ENCODE peak calls at places on chromosomes 11 and 22, in five cellular contexts. P, T, F, I and S are unnamed samples.

GRCh38 chr11:16000065-16000464 is 356.3 kb downstream of the SOX6 start:
- DNase-seq in I (no peak), T (peak; percentile 85), F (peak; percentile 51), P (no peak), S (peak; percentile 85)

GRCh38 chr11:90208857-90209256 is 14.0 kb downstream of the CHORDC1 start:
- DNase-seq in I (no peak), T (no peak), F (no peak), P (no peak), S (no peak)

GRCh38 chr11:6603287-6604080 is at the start of the genes ILK and RRP8:
- DNase-seq in T (peak; percentile 93), I (peak; percentile 96), P (peak; percentile 96), F (peak; percentile 90), S (peak; percentile 86)

GRCh38 chr11:9210922-9211320 is 54.2 kb downstream of the DENND5A start:
- DNase-seq in I (no peak), T (no peak), F (peak; percentile 89), P (no peak), S (peak; percentile 14)

GRCh38 chr11:3709977-3710376 is 38.8 kb upstream of the CHRNA10 start:
- DNase-seq in I (no peak), T (peak; percentile 23), F (peak; percentile 3), P (no peak), S (peak; percentile 55)

GRCh38 chr11:88292156-88292844 is 45.2 kb downstream of the CTSC start:
- DNase-seq in I (no peak), P (no peak), T (peak; percentile 61), F (peak; percentile 35), S (peak; percentile 51)

GRCh38 chr11:10524471-10524870 is 16.5 kb downstream of the RNF141 start:
- DNase-seq in I (no peak), P (no peak), F (no peak), T (peak; percentile 10), S (no peak)

GRCh38 chr11:28835790-28836189 is 727.6 kb downstream of the METTL15 start:
- DNase-seq in P (no peak), F (peak; percentile 51), T (peak; percentile 61), I (no peak), S (peak; percentile 49)

GRCh38 chr11:122642472-122642922 is 13.0 kb upstream of the UBASH3B start:
- DNase-seq in T (peak; percentile 76), F (peak; percentile 80), I (no peak), P (no peak), S (peak; percentile 82)

GRCh38 chr11:293293-293851 is 4.4 kb downstream of the PGGHG start:
- DNase-seq in I (peak; percentile 30), T (no peak), P (peak; percentile 60), F (no peak), S (no peak)

GRCh38 chr11:614583-615452 is 932 bp downstream of the IRF7 start:
- DNase-seq in P (peak; percentile 77), F (peak; percentile 24), I (peak; percentile 85), T (no peak), S (peak; percentile 17)

GRCh38 chr11:2287102-2287501 is 14.6 kb downstream of the C11orf21 start:
- DNase-seq in P (no peak), F (no peak), I (peak; percentile 32), T (no peak), S (no peak)

GRCh38 chr22:37843746-37844089 is 416 bp downstream of the ANKRD54 start:
- DNase-seq in T (no peak), I (peak; percentile 78), P (no peak), F (no peak), S (no peak)

GRCh38 chr22:49052023-49052538 is 775.6 kb downstream of the BRD1 start:
- DNase-seq in T (no peak), F (no peak), P (peak; percentile 58), I (no peak), S (no peak)
- H3K4me3 ChIP-seq in T (no peak overlapping the region), F (no peak overlapping the region), P (peak overlapping the region; percentile 21), I (peak overlapping the region; percentile 54), S (no peak overlapping the region)

GRCh38 chr22:36286096-36286957 is 33.4 kb downstream of the APOL1 start:
- DNase-seq in T (peak; percentile 83), F (peak; percentile 51), P (peak; percentile 87), I (peak; percentile 90), S (peak; percentile 81)
- TF ChIP-seq CTCF in T (peak; percentile 94), F (peak; percentile 85), P (peak; percentile 94), I (peak; percentile 87), S (peak; percentile 91)

GRCh38 chr22:45324186-45324775 is 14.5 kb downstream of the FAM118A start:
- DNase-seq in T (no peak), P (no peak), I (no peak), F (peak; percentile 19), S (no peak)

GRCh38 chr22:45322873-45323525 is 13.3 kb downstream of the FAM118A start:
- DNase-seq in T (no peak), I (no peak), F (no peak), P (no peak), S (no peak)

GRCh38 chr22:45320326-45320976 is 10.7 kb downstream of the FAM118A start:
- DNase-seq in T (no peak), I (no peak), P (no peak), F (peak; percentile 46), S (peak; percentile 84)

GRCh38 chr22:45321827-45322226 is 12.1 kb downstream of the FAM118A start:
- DNase-seq in P (no peak), F (no peak), I (no peak), T (no peak), S (no peak)

GRCh38 chr22:45323695-45324094 is 14.0 kb downstream of the FAM118A start:
- DNase-seq in P (no peak), I (no peak), F (no peak), T (no peak), S (no peak)
- H3K4me3 ChIP-seq in P (no peak overlapping the region), I (no peak overlapping the region), F (no peak overlapping the region), T (no peak overlapping the region), S (no peak overlapping the region)

GRCh38 chr11:44977493-44977984 is 26.9 kb upstream of the TP53I11 start:
- DNase-seq in T (peak; percentile 68), P (no peak), I (no peak), F (no peak), S (no peak)
- TF ChIP-seq CTCF in T (peak; percentile 27), P (peak; percentile 40), I (no peak), F (peak; percentile 22), S (peak; percentile 13)

GRCh38 chr11:68009391-68010000 is 631 bp upstream of the ALDH3B1 start:
- DNase-seq in P (peak; percentile 48), F (peak; percentile 44), I (no peak), T (peak; percentile 70), S (peak; percentile 59)
- H3K4me3 ChIP-seq in P (peak overlapping the region; percentile 53), F (peak overlapping the region; percentile 49), I (peak overlapping the region; percentile 57), T (no peak overlapping the region), S (no peak overlapping the region)

GRCh38 chr22:39182478-39183030 is 30.1 kb upstream of the CBX7 start:
- DNase-seq in T (no peak), F (no peak), P (no peak), I (no peak), S (no peak)
- TF ChIP-seq CTCF in T (no peak), F (no peak), P (no peak), I (no peak), S (no peak)

DNA sequence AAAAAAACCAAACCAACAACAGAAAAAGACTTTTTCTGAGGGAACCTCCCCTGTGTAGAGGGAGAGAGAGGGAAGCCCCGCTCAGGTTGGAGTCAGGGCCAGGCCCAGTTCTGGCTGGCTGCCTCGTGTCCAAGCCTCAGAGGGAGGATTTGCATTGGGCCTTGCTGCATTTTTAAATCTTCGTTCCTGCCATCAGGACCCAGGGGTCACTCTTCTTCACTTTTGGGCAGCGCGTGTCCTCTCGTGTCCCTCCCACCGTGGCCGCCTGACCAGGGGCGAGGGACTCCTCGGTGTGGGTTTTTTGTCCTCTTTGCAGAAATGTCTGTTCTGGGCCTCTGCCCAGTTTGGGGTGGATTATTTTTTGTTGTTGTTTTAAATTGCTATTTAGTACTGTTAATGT is 57.9 kb downstream of the LRRC74B start:
- DNase-seq in T (no peak), I (no peak), P (no peak), F (no peak), S (no peak)
- H3K4me3 ChIP-seq in T (no peak overlapping the region), I (no peak overlapping the region), P (no peak overlapping the region), F (no peak overlapping the region), S (no peak overlapping the region)